ENCODE peak calls at places on chromosomes 12 and 14, in four cellular contexts. L is T-helper 17 cell; S is pancreas; H is CD4-positive, alpha-beta T cell. T is an unnamed sample.

GRCh38 chr12:32891956-32892355 is 4.6 kb downstream of the PKP2 start:
- DNase-seq in L (no peak), S (no peak), H (no peak), T (no peak)

GRCh38 chr12:131583085-131583712 is 127.7 kb upstream of the SFSWAP start:
- DNase-seq in L (no peak), S (no peak), H (no peak), T (no peak)

GRCh38 chr12:1728824-1729223 is 38.0 kb downstream of the ADIPOR2 start:
- DNase-seq in L (no peak), S (no peak), H (no peak), T (no peak)

GRCh38 chr12:2642896-2643425 is 151.8 kb upstream of the FKBP4 start:
- DNase-seq in L (no peak), S (no peak), H (peak), T (no peak)

GRCh38 chr12:55847603-55848329 is 5.0 kb upstream of the MMP19 start:
- DNase-seq in L (no peak), S (peak), H (no peak), T (no peak)

GRCh38 chr14:103522028-103522581 is 525 bp downstream of the CKB start:
- DNase-seq in L (no peak), S (peak), H (no peak), T (peak)

GRCh38 chr12:125072496-125072895 is 7.3 kb downstream of the AACS start:
- DNase-seq in L (no peak), S (no peak), H (no peak), T (no peak)

GRCh38 chr12:122079038-122079531 is 529 bp downstream of the MLXIP start:
- DNase-seq in L (no peak), S (peak), H (no peak), T (peak)

GRCh38 chr12:97464241-97465011 is 1.8 kb downstream of the RMST start:
- DNase-seq in L (no peak), S (no peak), H (no peak), T (no peak)

GRCh38 chr12:90149453-90149852 is 440.8 kb upstream of the ATP2B1 start:
- DNase-seq in L (no peak), S (no peak), H (no peak), T (no peak)

GRCh38 chr14:80211143-80212024 is at the start of gene DIO2:
- DNase-seq in L (no peak), S (peak), H (no peak), T (no peak)

GRCh38 chr14:99077076-99077843 is 194.7 kb downstream of the BCL11B start:
- DNase-seq in L (no peak), S (no peak), H (no peak), T (no peak)

GRCh38 chr14:79404874-79405273 is 806.4 kb downstream of the DIO2 start:
- DNase-seq in L (no peak), S (no peak), H (no peak), T (no peak)

GRCh38 chr14:50107850-50108249 is 8.5 kb downstream of the VCPKMT start:
- DNase-seq in L (no peak), S (no peak), H (no peak), T (no peak)

GRCh38 chr12:19121449-19122018 is 8.0 kb upstream of the PLEKHA5 start:
- DNase-seq in L (no peak), S (no peak), H (no peak), T (no peak)

GRCh38 chr14:60652674-60653387 is 3.6 kb upstream of the SIX1 start:
- DNase-seq in L (no peak), S (no peak), H (no peak), T (peak)

GRCh38 chr14:54182419-54183040 is 214.3 kb upstream of the CDKN3 start:
- DNase-seq in L (no peak), S (no peak), H (no peak), T (no peak)

GRCh38 chr14:77043177-77043983 is 14.9 kb upstream of the IRF2BPL start:
- DNase-seq in L (no peak), S (no peak), H (no peak), T (no peak)

GRCh38 chr12:22729898-22730443 is 105.0 kb downstream of the ETNK1 start:
- DNase-seq in L (no peak), S (no peak), H (no peak), T (no peak)

GRCh38 chr12:98646165-98646764 is 1.2 kb downstream of the APAF1 start:
- DNase-seq in L (no peak), S (no peak), H (no peak), T (no peak)

GRCh38 chr12:49413010-49413409 is 45.7 kb downstream of the SPATS2 start:
- DNase-seq in L (no peak), S (no peak), H (no peak), T (no peak)

GRCh38 chr12:78146365-78146772 is 315.7 kb downstream of the NAV3 start:
- DNase-seq in L (no peak), S (no peak), H (no peak), T (no peak)

GRCh38 chr12:65828711-65829339 is 4.5 kb downstream of the HMGA2 start:
- DNase-seq in L (no peak), S (no peak), H (no peak), T (no peak)

GRCh38 chr12:96274331-96274730 is 80.2 kb downstream of the ELK3 start:
- DNase-seq in L (no peak), S (no peak), H (no peak), T (no peak)

GRCh38 chr14:62988967-62989366 is 56.3 kb downstream of the KCNH5 start:
- DNase-seq in L (no peak), S (no peak), H (no peak), T (no peak)

GRCh38 chr14:26694521-26694920 is 96.7 kb upstream of the NOVA1 start:
- DNase-seq in L (no peak), S (no peak), H (no peak), T (no peak)

GRCh38 chr14:67477926-67478915 is 10.3 kb downstream of the TMEM229B start:
- DNase-seq in L (no peak), S (no peak), H (no peak), T (no peak)

GRCh38 chr12:75190846-75191245 is 18.8 kb downstream of the KCNC2 start:
- DNase-seq in L (no peak), S (no peak), H (no peak), T (no peak)

GRCh38 chr14:51473808-51474207 is 177.9 kb upstream of the FRMD6 start:
- DNase-seq in L (no peak), S (no peak), H (no peak), T (no peak)

GRCh38 chr12:617304-617915 is 45.8 kb downstream of the NINJ2 start:
- DNase-seq in L (no peak), S (no peak), H (no peak), T (no peak)

GRCh38 chr12:133203344-133204263 is 22.3 kb downstream of the ZNF268 start:
- DNase-seq in L (no peak), S (no peak), H (no peak), T (no peak)

GRCh38 chr14:66435683-66436082 is 50.5 kb upstream of the CCDC196 start:
- DNase-seq in L (no peak), S (no peak), H (no peak), T (no peak)

GRCh38 chr12:121135320-121135719 is 2.6 kb downstream of the P2RX7 start:
- DNase-seq in L (no peak), S (no peak), H (no peak), T (no peak)

GRCh38 chr12:30026621-30027234 is 243.0 kb upstream of the TMTC1 start:
- DNase-seq in L (no peak), S (no peak), H (no peak), T (no peak)

GRCh38 chr12:57464569-57464968 is 5.0 kb downstream of the GLI1 start:
- DNase-seq in L (no peak), S (no peak), H (no peak), T (no peak)

GRCh38 chr14:55053018-55053417 is 1.6 kb downstream of the MAPK1IP1L start:
- DNase-seq in L (no peak), S (no peak), H (no peak), T (no peak)

GRCh38 chr12:114744696-114745095 is 60.7 kb upstream of the TBX3 start:
- DNase-seq in L (no peak), S (no peak), H (no peak), T (no peak)

GRCh38 chr14:61179776-61180398 is 101.3 kb downstream of the TMEM30B start:
- DNase-seq in L (no peak), S (no peak), H (no peak), T (no peak)

GRCh38 chr14:99436247-99437180 is 44.1 kb downstream of the SETD3 start:
- DNase-seq in L (no peak), S (no peak), H (no peak), T (no peak)

GRCh38 chr12:50979369-50980052 is 27.2 kb downstream of the HIGD1C start:
- DNase-seq in L (no peak), S (no peak), H (no peak), T (no peak)